ENCODE peak calls at places on chromosome 20, in seven cellular contexts. One of them, this sample, is unnamed.

GRCh38 chr20:50200482-50201104 is 10.0 kb downstream of the CEBPB start:
- DNase-seq in iPS DF 19.7: no peak
- DNase-seq in Caco-2: no peak
- DNase-seq in fibroblast of pulmonary artery: no peak
- DNase-seq in mesendoderm: no peak
- DNase-seq in T-helper 17 cell: no peak
- DNase-seq in AG09319: no peak
- DNase-seq in this sample: no peak

GRCh38 chr20:59818911-59819310 is 114.5 kb downstream of the SYCP2 start:
- DNase-seq in mesendoderm: no peak
- DNase-seq in Caco-2: no peak
- DNase-seq in AG09319: no peak
- DNase-seq in iPS DF 19.7: no peak
- DNase-seq in T-helper 17 cell: no peak
- DNase-seq in fibroblast of pulmonary artery: no peak
- DNase-seq in this sample: no peak

GRCh38 chr20:63536241-63536977 is 767 bp downstream of the PTK6 start:
- DNase-seq in T-helper 17 cell: no peak
- DNase-seq in mesendoderm: no peak
- DNase-seq in Caco-2: no peak
- DNase-seq in AG09319: no peak
- DNase-seq in fibroblast of pulmonary artery: peak
- DNase-seq in iPS DF 19.7: no peak
- DNase-seq in this sample: no peak

GRCh38 chr20:25081065-25081729 is 744 bp downstream of the VSX1 start:
- DNase-seq in iPS DF 19.7: no peak
- DNase-seq in AG09319: no peak
- DNase-seq in Caco-2: peak
- DNase-seq in fibroblast of pulmonary artery: peak
- DNase-seq in mesendoderm: peak
- DNase-seq in T-helper 17 cell: no peak
- DNase-seq in this sample: peak

GRCh38 chr20:49916146-49917002 is 1.0 kb upstream of the SPATA2 start:
- DNase-seq in AG09319: no peak
- DNase-seq in mesendoderm: peak
- DNase-seq in fibroblast of pulmonary artery: no peak
- DNase-seq in T-helper 17 cell: no peak
- DNase-seq in Caco-2: peak
- DNase-seq in iPS DF 19.7: no peak
- DNase-seq in this sample: no peak

GRCh38 chr20:37524859-37525708 is 2.6 kb downstream of the BLCAP start:
- DNase-seq in Caco-2: no peak
- DNase-seq in iPS DF 19.7: no peak
- DNase-seq in AG09319: no peak
- DNase-seq in mesendoderm: no peak
- DNase-seq in fibroblast of pulmonary artery: no peak
- DNase-seq in T-helper 17 cell: no peak
- DNase-seq in this sample: no peak

GRCh38 chr20:14234666-14235295 is 102.6 kb downstream of the FLRT3 start:
- DNase-seq in mesendoderm: no peak
- DNase-seq in iPS DF 19.7: no peak
- DNase-seq in AG09319: no peak
- DNase-seq in T-helper 17 cell: no peak
- DNase-seq in fibroblast of pulmonary artery: peak
- DNase-seq in Caco-2: no peak
- DNase-seq in this sample: no peak

GRCh38 chr20:62476074-62476838 is 461 bp upstream of the GATA5 start:
- DNase-seq in fibroblast of pulmonary artery: no peak
- DNase-seq in iPS DF 19.7: no peak
- DNase-seq in AG09319: no peak
- DNase-seq in T-helper 17 cell: no peak
- DNase-seq in Caco-2: no peak
- DNase-seq in mesendoderm: peak
- DNase-seq in this sample: peak

GRCh38 chr20:50580016-50580747 is 70.0 kb downstream of the PTPN1 start:
- DNase-seq in iPS DF 19.7: no peak
- DNase-seq in fibroblast of pulmonary artery: peak
- DNase-seq in AG09319: no peak
- DNase-seq in T-helper 17 cell: no peak
- DNase-seq in mesendoderm: peak
- DNase-seq in Caco-2: peak
- DNase-seq in this sample: peak

GRCh38 chr20:51624157-51624731 is 81.7 kb upstream of the NFATC2 start:
- DNase-seq in T-helper 17 cell: peak
- DNase-seq in fibroblast of pulmonary artery: peak
- DNase-seq in AG09319: no peak
- DNase-seq in Caco-2: peak
- DNase-seq in iPS DF 19.7: no peak
- DNase-seq in mesendoderm: peak
- DNase-seq in this sample: peak

GRCh38 chr20:58646703-58647102 is 4.4 kb upstream of the STX16 start:
- DNase-seq in iPS DF 19.7: no peak
- DNase-seq in mesendoderm: no peak
- DNase-seq in AG09319: no peak
- DNase-seq in fibroblast of pulmonary artery: no peak
- DNase-seq in Caco-2: no peak
- DNase-seq in T-helper 17 cell: no peak
- DNase-seq in this sample: no peak

GRCh38 chr20:19512886-19513285 is 245.2 kb upstream of the RIN2 start:
- DNase-seq in fibroblast of pulmonary artery: no peak
- DNase-seq in mesendoderm: no peak
- DNase-seq in iPS DF 19.7: no peak
- DNase-seq in AG09319: no peak
- DNase-seq in Caco-2: no peak
- DNase-seq in T-helper 17 cell: no peak
- DNase-seq in this sample: no peak

GRCh38 chr20:49024220-49024619 is 21.9 kb upstream of the CSE1L start:
- DNase-seq in mesendoderm: no peak
- DNase-seq in iPS DF 19.7: no peak
- DNase-seq in AG09319: no peak
- DNase-seq in T-helper 17 cell: no peak
- DNase-seq in Caco-2: no peak
- DNase-seq in fibroblast of pulmonary artery: no peak
- DNase-seq in this sample: no peak

GRCh38 chr20:48845721-48846306 is 18.0 kb upstream of the PREX1 start:
- DNase-seq in iPS DF 19.7: no peak
- DNase-seq in T-helper 17 cell: no peak
- DNase-seq in Caco-2: no peak
- DNase-seq in mesendoderm: no peak
- DNase-seq in AG09319: no peak
- DNase-seq in fibroblast of pulmonary artery: peak
- DNase-seq in this sample: no peak

GRCh38 chr20:10922941-10923340 is 249.1 kb upstream of the JAG1 start:
- DNase-seq in fibroblast of pulmonary artery: peak
- DNase-seq in T-helper 17 cell: no peak
- DNase-seq in AG09319: peak
- DNase-seq in Caco-2: peak
- DNase-seq in mesendoderm: peak
- DNase-seq in iPS DF 19.7: no peak
- DNase-seq in this sample: no peak

GRCh38 chr20:45935416-45936046 is 1.0 kb downstream of the PCIF1 start:
- DNase-seq in AG09319: no peak
- DNase-seq in fibroblast of pulmonary artery: no peak
- DNase-seq in Caco-2: no peak
- DNase-seq in T-helper 17 cell: no peak
- DNase-seq in iPS DF 19.7: no peak
- DNase-seq in mesendoderm: no peak
- DNase-seq in this sample: no peak

GRCh38 chr20:37524221-37524700 is 3.2 kb downstream of the NNAT start:
- DNase-seq in Caco-2: peak
- DNase-seq in fibroblast of pulmonary artery: no peak
- DNase-seq in T-helper 17 cell: no peak
- DNase-seq in iPS DF 19.7: no peak
- DNase-seq in mesendoderm: no peak
- DNase-seq in AG09319: no peak
- DNase-seq in this sample: no peak

GRCh38 chr20:57794600-57795346 is 85.0 kb upstream of the PMEPA1 start:
- DNase-seq in T-helper 17 cell: no peak
- DNase-seq in iPS DF 19.7: no peak
- DNase-seq in AG09319: no peak
- DNase-seq in Caco-2: no peak
- DNase-seq in mesendoderm: no peak
- DNase-seq in fibroblast of pulmonary artery: no peak
- DNase-seq in this sample: no peak

GRCh38 chr20:58482416-58482815 is 32.8 kb downstream of the APCDD1L start:
- DNase-seq in Caco-2: no peak
- DNase-seq in T-helper 17 cell: no peak
- DNase-seq in AG09319: no peak
- DNase-seq in iPS DF 19.7: no peak
- DNase-seq in fibroblast of pulmonary artery: no peak
- DNase-seq in mesendoderm: peak
- DNase-seq in this sample: no peak

GRCh38 chr20:33006776-33007375 is 628 bp upstream of the BPIFB2 start:
- DNase-seq in Caco-2: no peak
- DNase-seq in iPS DF 19.7: no peak
- DNase-seq in T-helper 17 cell: no peak
- DNase-seq in AG09319: no peak
- DNase-seq in fibroblast of pulmonary artery: no peak
- DNase-seq in mesendoderm: no peak
- DNase-seq in this sample: no peak

GRCh38 chr20:48716541-48716940 is 111.3 kb downstream of the PREX1 start:
- DNase-seq in Caco-2: no peak
- DNase-seq in mesendoderm: no peak
- DNase-seq in T-helper 17 cell: no peak
- DNase-seq in fibroblast of pulmonary artery: no peak
- DNase-seq in iPS DF 19.7: no peak
- DNase-seq in AG09319: no peak
- DNase-seq in this sample: no peak